ENCODE peak calls at places on chromosomes 4 and X, in five cellular contexts. One of them, this sample, is unnamed.

GRCh38 chr4:74950200-74950599 is 17.3 kb downstream of the PARM1 start:
- DNase-seq in kidney epithelial cell: no peak
- DNase-seq in GM04504: no peak
- DNase-seq in AG04449: no peak
- DNase-seq in cardiac muscle cell: no peak
- DNase-seq in this sample: no peak

GRCh38 chrX:153226344-153227190 is 47.5 kb downstream of the MAGEA1 start:
- DNase-seq in kidney epithelial cell: peak
- DNase-seq in AG04449: no peak
- DNase-seq in cardiac muscle cell: peak
- DNase-seq in GM04504: no peak
- DNase-seq in this sample: peak

GRCh38 chr4:47122592-47123291 is 91.4 kb downstream of the GABRB1 start:
- DNase-seq in cardiac muscle cell: peak
- DNase-seq in AG04449: no peak
- DNase-seq in kidney epithelial cell: peak
- DNase-seq in GM04504: peak
- DNase-seq in this sample: peak

GRCh38 chrX:68693481-68694410 is 46.3 kb downstream of the STARD8 start:
- DNase-seq in GM04504: no peak
- DNase-seq in AG04449: no peak
- DNase-seq in kidney epithelial cell: no peak
- DNase-seq in cardiac muscle cell: peak
- DNase-seq in this sample: peak

GRCh38 chrX:133986008-133986683 is 752 bp upstream of the GPC3 start:
- DNase-seq in cardiac muscle cell: no peak
- DNase-seq in GM04504: no peak
- DNase-seq in kidney epithelial cell: no peak
- DNase-seq in AG04449: no peak
- DNase-seq in this sample: peak

GRCh38 chr4:119103263-119103662 is 32.4 kb upstream of the MYOZ2 start:
- DNase-seq in kidney epithelial cell: peak
- DNase-seq in AG04449: peak
- DNase-seq in GM04504: peak
- DNase-seq in cardiac muscle cell: no peak
- DNase-seq in this sample: no peak

GRCh38 chr4:105741548-105741947 is 33.0 kb downstream of the GSTCD start:
- DNase-seq in GM04504: no peak
- DNase-seq in AG04449: no peak
- DNase-seq in kidney epithelial cell: no peak
- DNase-seq in cardiac muscle cell: no peak
- DNase-seq in this sample: no peak

GRCh38 chr4:150962245-150962644 is 52.8 kb downstream of the LRBA start:
- DNase-seq in AG04449: no peak
- DNase-seq in GM04504: no peak
- DNase-seq in cardiac muscle cell: no peak
- DNase-seq in kidney epithelial cell: no peak
- DNase-seq in this sample: no peak

GRCh38 chr4:1460967-1461868 is 55.0 kb upstream of the NKX1-1 start:
- DNase-seq in cardiac muscle cell: no peak
- DNase-seq in AG04449: no peak
- DNase-seq in GM04504: no peak
- DNase-seq in kidney epithelial cell: no peak
- DNase-seq in this sample: no peak

GRCh38 chr4:35934370-35934981 is 309.8 kb downstream of the ARAP2 start:
- DNase-seq in AG04449: no peak
- DNase-seq in GM04504: no peak
- DNase-seq in cardiac muscle cell: peak
- DNase-seq in kidney epithelial cell: no peak
- DNase-seq in this sample: no peak

GRCh38 chrX:154855256-154855655 is 20.8 kb upstream of the SMIM9 start:
- DNase-seq in kidney epithelial cell: no peak
- DNase-seq in AG04449: no peak
- DNase-seq in GM04504: no peak
- DNase-seq in cardiac muscle cell: no peak
- DNase-seq in this sample: no peak

GRCh38 chr4:24195976-24196736 is 306.3 kb upstream of the PPARGC1A start:
- DNase-seq in kidney epithelial cell: no peak
- DNase-seq in GM04504: no peak
- DNase-seq in AG04449: no peak
- DNase-seq in cardiac muscle cell: no peak
- DNase-seq in this sample: no peak

GRCh38 chr4:182385897-182386296 is 142.7 kb downstream of the TENM3 start:
- DNase-seq in kidney epithelial cell: no peak
- DNase-seq in cardiac muscle cell: no peak
- DNase-seq in AG04449: no peak
- DNase-seq in GM04504: no peak
- DNase-seq in this sample: no peak

GRCh38 chr4:157045507-157046127 is 30.3 kb upstream of the GLRB start:
- DNase-seq in AG04449: peak
- DNase-seq in GM04504: peak
- DNase-seq in kidney epithelial cell: peak
- DNase-seq in cardiac muscle cell: peak
- DNase-seq in this sample: peak

GRCh38 chr4:125387770-125388169 is 73.0 kb downstream of the FAT4 start:
- DNase-seq in kidney epithelial cell: no peak
- DNase-seq in cardiac muscle cell: no peak
- DNase-seq in AG04449: no peak
- DNase-seq in GM04504: no peak
- DNase-seq in this sample: no peak

GRCh38 chr4:98406819-98407218 is 145.6 kb downstream of the RAP1GDS1 start:
- DNase-seq in AG04449: no peak
- DNase-seq in GM04504: no peak
- DNase-seq in kidney epithelial cell: no peak
- DNase-seq in cardiac muscle cell: no peak
- DNase-seq in this sample: no peak

GRCh38 chrX:39470588-39471155 is 627.1 kb downstream of the BCOR start:
- DNase-seq in GM04504: no peak
- DNase-seq in cardiac muscle cell: no peak
- DNase-seq in kidney epithelial cell: no peak
- DNase-seq in AG04449: no peak
- DNase-seq in this sample: no peak

GRCh38 chrX:63754141-63754859 is 30.7 kb downstream of the ARHGEF9 start:
- DNase-seq in kidney epithelial cell: no peak
- DNase-seq in GM04504: no peak
- DNase-seq in cardiac muscle cell: no peak
- DNase-seq in AG04449: no peak
- DNase-seq in this sample: no peak

GRCh38 chr4:76809594-76810305 is 88.2 kb downstream of the SOWAHB start:
- DNase-seq in cardiac muscle cell: no peak
- DNase-seq in GM04504: peak
- DNase-seq in AG04449: no peak
- DNase-seq in kidney epithelial cell: peak
- DNase-seq in this sample: no peak

GRCh38 chrX:101091817-101092216 is 6.2 kb upstream of the CENPI start:
- DNase-seq in GM04504: no peak
- DNase-seq in cardiac muscle cell: no peak
- DNase-seq in kidney epithelial cell: no peak
- DNase-seq in AG04449: no peak
- DNase-seq in this sample: no peak

GRCh38 chr4:119191505-119191904 is 21.0 kb upstream of the USP53 start:
- DNase-seq in GM04504: no peak
- DNase-seq in AG04449: no peak
- DNase-seq in kidney epithelial cell: no peak
- DNase-seq in cardiac muscle cell: no peak
- DNase-seq in this sample: no peak

GRCh38 chr4:121421594-121421993 is 40.8 kb upstream of the QRFPR start:
- DNase-seq in AG04449: no peak
- DNase-seq in kidney epithelial cell: no peak
- DNase-seq in GM04504: no peak
- DNase-seq in cardiac muscle cell: no peak
- DNase-seq in this sample: no peak

This sample was measured in HAP-1.